ENCODE peak calls at places on chromosomes 13 and 19, in six cellular contexts. R, A, Y, F, I and W are unnamed samples.
A peak's percentile ranks its signal among the peaks of the same experiment; 100 is the strongest.

GRCh38 chr13:36526897-36527296 is 94.6 kb downstream of the CCNA1 start:
- DNase-seq in R (no peak), A (peak; percentile 50), Y (no peak), F (peak; percentile 21), I (no peak), W (no peak)

GRCh38 chr19:871446-872265 is 12.2 kb downstream of the CFD start:
- DNase-seq in R (peak; percentile 75), A (no peak), Y (no peak), F (peak; percentile 89), I (no peak), W (no peak)

GRCh38 chr13:48201044-48201443 is 32.0 kb upstream of the ITM2B start:
- DNase-seq in R (no peak), A (no peak), Y (no peak), F (no peak), I (no peak), W (no peak)

GRCh38 chr13:67155898-67156717 is 74.0 kb downstream of the PCDH9 start:
- DNase-seq in R (no peak), A (no peak), Y (no peak), F (no peak), I (peak; percentile 10), W (no peak)

GRCh38 chr19:54436031-54436523 is 12.9 kb upstream of the LENG8 start:
- DNase-seq in R (no peak), A (no peak), Y (no peak), F (peak; percentile 55), I (peak; percentile 60), W (no peak)

GRCh38 chr19:6238256-6238642 is 41.5 kb downstream of the MLLT1 start:
- DNase-seq in R (peak; percentile 87), A (no peak), Y (no peak), F (no peak), I (no peak), W (no peak)

GRCh38 chr13:20118268-20119140 is 42.3 kb downstream of the GJA3 start:
- DNase-seq in R (peak; percentile 71), A (no peak), Y (no peak), F (peak; percentile 72), I (peak; percentile 89), W (no peak)

GRCh38 chr13:61761690-61762089 is 346.0 kb upstream of the PCDH20 start:
- DNase-seq in R (no peak), A (no peak), Y (no peak), F (no peak), I (no peak), W (no peak)

GRCh38 chr13:99018418-99019180 is 40.7 kb upstream of the DOCK9 start:
- DNase-seq in R (no peak), A (no peak), Y (no peak), F (no peak), I (no peak), W (no peak)

GRCh38 chr13:66114127-66114526 is 1116.0 kb downstream of the PCDH9 start:
- DNase-seq in R (peak; percentile 2), A (no peak), Y (no peak), F (no peak), I (no peak), W (no peak)

GRCh38 chr13:98775844-98776598 is 23.5 kb upstream of the SLC15A1 start:
- DNase-seq in R (no peak), A (no peak), Y (peak; percentile 88), F (no peak), I (peak; percentile 60), W (peak; percentile 24)

GRCh38 chr13:37306778-37307544 is 201.5 kb upstream of the CSNK1A1L start:
- DNase-seq in R (no peak), A (no peak), Y (no peak), F (no peak), I (no peak), W (no peak)

GRCh38 chr13:74062933-74063332 is 71.3 kb downstream of the KLF12 start:
- DNase-seq in R (no peak), A (no peak), Y (no peak), F (no peak), I (no peak), W (no peak)

GRCh38 chr13:36559388-36559787 is 114.4 kb upstream of the SERTM1 start:
- DNase-seq in R (no peak), A (no peak), Y (no peak), F (no peak), I (no peak), W (no peak)

GRCh38 chr13:78786399-78786879 is 127.5 kb upstream of the OBI1 start:
- DNase-seq in R (no peak), A (no peak), Y (no peak), F (no peak), I (no peak), W (no peak)

GRCh38 chr13:83229574-83230300 is 652.5 kb downstream of the SLITRK1 start:
- DNase-seq in R (no peak), A (no peak), Y (no peak), F (no peak), I (no peak), W (no peak)

GRCh38 chr13:24348797-24349515 is 39.6 kb downstream of the C1QTNF9 start:
- DNase-seq in R (no peak), A (no peak), Y (peak; percentile 63), F (no peak), I (no peak), W (no peak)

GRCh38 chr19:30083125-30083681 is 141.2 kb downstream of the URI1 start:
- DNase-seq in R (no peak), A (no peak), Y (no peak), F (no peak), I (no peak), W (no peak)

GRCh38 chr19:17687141-17687856 is 855 bp downstream of the UNC13A start:
- DNase-seq in R (peak; percentile 72), A (no peak), Y (no peak), F (peak; percentile 85), I (no peak), W (no peak)

GRCh38 chr13:23776698-23777570 is 112.3 kb downstream of the MIPEP start:
- DNase-seq in R (no peak), A (no peak), Y (no peak), F (no peak), I (no peak), W (no peak)

GRCh38 chr19:1941146-1942077 is at the start of gene CSNK1G2:
- DNase-seq in R (no peak), A (peak; percentile 41), Y (no peak), F (no peak), I (no peak), W (no peak)
- TF ChIP-seq POLR2AphosphoS5 in R (no peak), A (no peak), Y (peak; percentile 10), F (no peak), I (no peak), W (no peak)

GRCh38 chr13:72637561-72637960 is 89.9 kb downstream of the MZT1 start:
- DNase-seq in R (no peak), A (no peak), Y (no peak), F (peak; percentile 14), I (no peak), W (no peak)
- TF ChIP-seq POLR2AphosphoS5 in R (no peak), A (no peak), Y (no peak), F (no peak), I (no peak), W (no peak)

GRCh38 chr19:11067356-11068113 is 21.7 kb upstream of the LDLR start:
- DNase-seq in R (no peak), A (no peak), Y (no peak), F (no peak), I (no peak), W (no peak)
- TF ChIP-seq POLR2AphosphoS5 in R (no peak), A (no peak), Y (no peak), F (no peak), I (no peak), W (no peak)

GRCh38 chr19:50317115-50317514 is 12.1 kb downstream of the KCNC3 start:
- DNase-seq in R (no peak), A (no peak), Y (no peak), F (no peak), I (no peak), W (no peak)
- TF ChIP-seq POLR2AphosphoS5 in R (no peak), A (no peak), Y (no peak), F (no peak), I (no peak), W (no peak)

GRCh38 chr19:12484371-12485322 is at the start of gene ZNF709:
- DNase-seq in R (peak; percentile 95), A (peak; percentile 82), Y (no peak), F (peak; percentile 97), I (peak; percentile 95), W (peak; percentile 47)
- TF ChIP-seq POLR2AphosphoS5 in R (peak; percentile 84), A (peak; percentile 36), Y (no peak), F (peak; percentile 100), I (no peak), W (peak; percentile 65)

GRCh38 chr19:48614436-48615144 is at the start of gene FAM83E:
- DNase-seq in R (no peak), A (no peak), Y (no peak), F (peak; percentile 83), I (peak; percentile 88), W (no peak)
- TF ChIP-seq POLR2AphosphoS5 in R (no peak), A (no peak), Y (peak; percentile 69), F (peak; percentile 68), I (peak; percentile 63), W (no peak)

GRCh38 chr13:113996081-113996911 is 22.4 kb upstream of the C13orf46 start:
- DNase-seq in R (no peak), A (no peak), Y (no peak), F (no peak), I (peak; percentile 65), W (no peak)

GRCh38 chr13:113999618-113999910 is 25.7 kb upstream of the C13orf46 start:
- DNase-seq in R (no peak), A (no peak), Y (no peak), F (no peak), I (peak; percentile 46), W (no peak)

GRCh38 chr13:113996912-113997745 is 23.3 kb upstream of the C13orf46 start:
- DNase-seq in R (no peak), A (no peak), Y (no peak), F (no peak), I (peak; percentile 37), W (no peak)

GRCh38 chr13:113998781-113999617 is 25.1 kb upstream of the C13orf46 start:
- DNase-seq in R (no peak), A (no peak), Y (no peak), F (no peak), I (peak; percentile 79), W (no peak)

GRCh38 chr13:113997845-113998751 is 24.2 kb upstream of the C13orf46 start:
- DNase-seq in R (peak; percentile 54), A (no peak), Y (no peak), F (no peak), I (peak; percentile 56), W (no peak)
- TF ChIP-seq POLR2AphosphoS5 in R (no peak), A (peak; percentile 22), Y (no peak), F (no peak), I (peak; percentile 71), W (no peak)

DNA sequence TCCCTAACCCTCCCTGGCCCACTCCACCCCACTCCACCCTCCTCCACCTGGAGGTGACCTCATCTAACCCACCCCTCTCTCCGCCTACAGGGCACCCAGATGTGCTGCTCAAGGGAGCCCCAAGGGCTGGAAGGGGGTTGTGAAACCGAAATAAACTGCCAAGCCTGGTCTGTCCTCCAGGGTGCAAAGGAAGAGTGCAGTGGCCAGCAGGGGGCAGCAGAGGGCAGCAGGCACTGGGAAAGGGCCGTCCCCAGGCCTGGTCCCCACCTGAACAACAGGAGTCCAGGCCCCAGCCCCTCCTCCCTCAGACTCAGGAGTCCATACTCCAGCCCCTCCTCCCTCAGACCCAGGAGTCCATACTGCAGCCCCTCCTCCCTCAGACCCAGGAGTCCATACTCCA is 8.4 kb upstream of the BCAM start:
- DNase-seq in R (peak; percentile 89), A (peak; percentile 72), Y (no peak), F (peak; percentile 96), I (peak; percentile 90), W (no peak)
- TF ChIP-seq POLR2AphosphoS5 in R (no peak), A (no peak), Y (no peak), F (no peak), I (no peak), W (no peak)